ENCODE peak calls at places on chromosome X, in eight cellular contexts. One of them, this sample, is unnamed.

GRCh38 chrX:19904778-19905367 is 17.5 kb upstream of the SH3KBP1 start:
- DNase-seq in body of pancreas: peak; percentile 41
- DNase-seq in HCT116: peak; percentile 34
- DNase-seq in esophagus muscularis mucosa: no peak
- DNase-seq in Peyer's patch: no peak
- DNase-seq in stomach: no peak
- DNase-seq in sigmoid colon: no peak
- DNase-seq in endothelial cell of umbilical vein: peak; percentile 24
- DNase-seq in this sample: no peak

GRCh38 chrX:109281478-109282275 is 200.2 kb downstream of the GUCY2F start:
- DNase-seq in body of pancreas: peak; percentile 9
- DNase-seq in Peyer's patch: no peak
- DNase-seq in endothelial cell of umbilical vein: peak; percentile 65
- DNase-seq in HCT116: no peak
- DNase-seq in stomach: peak; percentile 56
- DNase-seq in sigmoid colon: no peak
- DNase-seq in esophagus muscularis mucosa: no peak
- DNase-seq in this sample: no peak

GRCh38 chrX:39974228-39974627 is 123.5 kb downstream of the BCOR start:
- DNase-seq in sigmoid colon: no peak
- DNase-seq in stomach: no peak
- DNase-seq in endothelial cell of umbilical vein: no peak
- DNase-seq in HCT116: no peak
- DNase-seq in Peyer's patch: no peak
- DNase-seq in esophagus muscularis mucosa: no peak
- DNase-seq in body of pancreas: no peak
- DNase-seq in this sample: no peak

GRCh38 chrX:17377047-17377692 is 2.2 kb downstream of the NHS start:
- DNase-seq in sigmoid colon: peak; percentile 86
- DNase-seq in stomach: peak; percentile 48
- DNase-seq in endothelial cell of umbilical vein: peak; percentile 1
- DNase-seq in HCT116: peak; percentile 40
- DNase-seq in esophagus muscularis mucosa: no peak
- DNase-seq in body of pancreas: peak; percentile 3
- DNase-seq in Peyer's patch: peak; percentile 55
- DNase-seq in this sample: peak; percentile 44

GRCh38 chrX:72280210-72280882 is 3.3 kb upstream of the RPS4X start:
- DNase-seq in esophagus muscularis mucosa: no peak
- DNase-seq in sigmoid colon: no peak
- DNase-seq in Peyer's patch: no peak
- DNase-seq in HCT116: no peak
- DNase-seq in stomach: no peak
- DNase-seq in body of pancreas: no peak
- DNase-seq in endothelial cell of umbilical vein: no peak
- DNase-seq in this sample: no peak

GRCh38 chrX:10235851-10236250 is 79.1 kb downstream of the CLCN4 start:
- DNase-seq in sigmoid colon: no peak
- DNase-seq in HCT116: no peak
- DNase-seq in body of pancreas: no peak
- DNase-seq in endothelial cell of umbilical vein: no peak
- DNase-seq in stomach: no peak
- DNase-seq in esophagus muscularis mucosa: no peak
- DNase-seq in Peyer's patch: no peak
- DNase-seq in this sample: no peak

GRCh38 chrX:124086411-124086810 is 124.9 kb downstream of the STAG2 start:
- DNase-seq in sigmoid colon: no peak
- DNase-seq in endothelial cell of umbilical vein: no peak
- DNase-seq in body of pancreas: no peak
- DNase-seq in HCT116: no peak
- DNase-seq in esophagus muscularis mucosa: no peak
- DNase-seq in Peyer's patch: no peak
- DNase-seq in stomach: no peak
- DNase-seq in this sample: no peak

GRCh38 chrX:148960060-148960459 is 459.6 kb downstream of the AFF2 start:
- DNase-seq in esophagus muscularis mucosa: no peak
- DNase-seq in Peyer's patch: no peak
- DNase-seq in sigmoid colon: no peak
- DNase-seq in stomach: no peak
- DNase-seq in endothelial cell of umbilical vein: peak; percentile 1
- DNase-seq in body of pancreas: no peak
- DNase-seq in HCT116: no peak
- DNase-seq in this sample: no peak

DNA sequence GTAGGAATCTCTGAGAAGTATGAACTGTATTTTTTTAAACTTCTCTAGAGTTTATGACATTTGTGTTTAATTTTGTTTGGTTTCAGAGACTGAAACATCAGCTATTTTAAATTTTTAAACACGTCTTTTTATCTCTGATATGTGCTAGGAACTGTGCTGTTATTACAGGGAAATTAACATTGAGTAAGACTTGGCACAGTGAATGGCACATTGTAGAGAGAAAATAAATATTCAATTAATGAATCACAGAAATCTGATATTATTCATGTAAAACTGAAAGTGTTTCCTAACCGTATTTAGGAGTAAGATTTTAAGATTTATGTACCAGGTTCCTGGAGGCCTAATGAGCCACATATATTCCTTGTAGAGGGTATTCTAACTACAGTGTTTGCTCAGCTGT is 120.8 kb upstream of the FAM9C start:
- DNase-seq in sigmoid colon: no peak
- DNase-seq in HCT116: no peak
- DNase-seq in stomach: no peak
- DNase-seq in esophagus muscularis mucosa: no peak
- DNase-seq in Peyer's patch: no peak
- DNase-seq in body of pancreas: no peak
- DNase-seq in endothelial cell of umbilical vein: no peak
- DNase-seq in this sample: no peak
- TF ChIP-seq POLR2A in sigmoid colon: no peak
- TF ChIP-seq POLR2A in HCT116: no peak
- TF ChIP-seq POLR2A in stomach: no peak
- TF ChIP-seq POLR2A in esophagus muscularis mucosa: no peak
- TF ChIP-seq POLR2A in Peyer's patch: no peak
- TF ChIP-seq POLR2A in body of pancreas: no peak
- TF ChIP-seq POLR2A in endothelial cell of umbilical vein: no peak
- TF ChIP-seq POLR2A in this sample: no peak

GRCh38 chrX:18426004-18426320 is 554 bp downstream of the CDKL5 start:
- DNase-seq in esophagus muscularis mucosa: no peak
- DNase-seq in Peyer's patch: peak; percentile 33
- DNase-seq in endothelial cell of umbilical vein: no peak
- DNase-seq in HCT116: no peak
- DNase-seq in stomach: no peak
- DNase-seq in sigmoid colon: no peak
- DNase-seq in body of pancreas: no peak
- DNase-seq in this sample: no peak

GRCh38 chrX:18424482-18425198 is 768 bp upstream of the CDKL5 start:
- DNase-seq in endothelial cell of umbilical vein: peak; percentile 41
- DNase-seq in HCT116: no peak
- DNase-seq in esophagus muscularis mucosa: no peak
- DNase-seq in Peyer's patch: peak; percentile 49
- DNase-seq in sigmoid colon: peak; percentile 69
- DNase-seq in body of pancreas: peak; percentile 31
- DNase-seq in stomach: no peak
- DNase-seq in this sample: peak; percentile 28

GRCh38 chrX:18422886-18423285 is 2.5 kb upstream of the CDKL5 start:
- DNase-seq in endothelial cell of umbilical vein: no peak
- DNase-seq in stomach: no peak
- DNase-seq in HCT116: no peak
- DNase-seq in esophagus muscularis mucosa: no peak
- DNase-seq in body of pancreas: no peak
- DNase-seq in Peyer's patch: no peak
- DNase-seq in sigmoid colon: no peak
- DNase-seq in this sample: no peak

GRCh38 chrX:18428006-18428405 is 2.6 kb downstream of the CDKL5 start:
- DNase-seq in endothelial cell of umbilical vein: no peak
- DNase-seq in HCT116: no peak
- DNase-seq in stomach: no peak
- DNase-seq in Peyer's patch: no peak
- DNase-seq in esophagus muscularis mucosa: no peak
- DNase-seq in body of pancreas: no peak
- DNase-seq in sigmoid colon: no peak
- DNase-seq in this sample: no peak

DNA sequence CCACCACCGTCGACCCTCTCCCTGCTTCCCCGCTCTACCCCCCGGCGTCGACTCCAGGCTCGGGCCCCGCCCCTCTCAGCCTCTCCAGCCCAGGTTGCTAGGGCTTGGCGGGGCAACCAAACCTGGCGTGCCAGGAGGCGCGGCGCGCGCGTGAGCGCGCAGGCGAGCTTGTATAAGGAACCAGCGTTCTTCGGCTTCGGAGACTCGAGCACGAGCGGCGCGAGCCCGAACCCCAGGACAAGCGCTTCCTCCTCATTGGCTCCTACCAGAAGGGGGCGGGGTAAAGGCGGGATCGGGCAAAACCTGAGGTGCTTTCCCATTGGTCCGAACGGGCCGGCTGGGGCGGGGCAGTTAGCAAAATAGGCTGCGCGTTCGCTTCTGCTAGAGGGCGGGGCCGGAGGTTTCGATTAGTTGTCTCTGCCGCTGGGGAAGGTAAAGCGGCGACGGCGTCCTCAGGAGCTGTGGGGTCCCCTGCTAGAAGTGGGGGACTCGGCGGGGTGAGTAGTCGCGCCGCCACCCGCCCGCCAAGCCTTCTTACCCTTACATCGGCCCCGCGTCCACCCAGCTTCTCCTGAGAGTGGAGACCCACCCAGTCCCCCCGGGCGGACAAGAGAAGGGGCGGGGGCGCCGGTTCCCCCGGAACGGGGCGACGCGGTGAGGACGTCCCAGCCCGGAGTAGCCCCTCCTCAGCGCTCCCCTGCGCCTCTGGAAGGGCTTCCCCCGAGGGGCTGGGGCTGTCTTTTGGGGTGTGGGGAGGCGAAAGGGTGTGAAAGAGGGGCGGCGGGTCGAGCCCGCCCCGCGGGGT is at the start of gene CDKL5:
- DNase-seq in HCT116: peak; percentile 90
- DNase-seq in body of pancreas: peak; percentile 98
- DNase-seq in sigmoid colon: peak; percentile 98
- DNase-seq in stomach: peak; percentile 97
- DNase-seq in Peyer's patch: peak; percentile 94
- DNase-seq in endothelial cell of umbilical vein: peak; percentile 94
- DNase-seq in esophagus muscularis mucosa: peak; percentile 98
- DNase-seq in this sample: peak; percentile 96
- TF ChIP-seq POLR2A in HCT116: no peak
- TF ChIP-seq POLR2A in body of pancreas: peak; percentile 78
- TF ChIP-seq POLR2A in sigmoid colon: peak; percentile 22
- TF ChIP-seq POLR2A in stomach: peak; percentile 40
- TF ChIP-seq POLR2A in Peyer's patch: peak; percentile 67
- TF ChIP-seq POLR2A in endothelial cell of umbilical vein: no peak
- TF ChIP-seq POLR2A in esophagus muscularis mucosa: no peak
- TF ChIP-seq POLR2A in this sample: peak; percentile 64

DNA sequence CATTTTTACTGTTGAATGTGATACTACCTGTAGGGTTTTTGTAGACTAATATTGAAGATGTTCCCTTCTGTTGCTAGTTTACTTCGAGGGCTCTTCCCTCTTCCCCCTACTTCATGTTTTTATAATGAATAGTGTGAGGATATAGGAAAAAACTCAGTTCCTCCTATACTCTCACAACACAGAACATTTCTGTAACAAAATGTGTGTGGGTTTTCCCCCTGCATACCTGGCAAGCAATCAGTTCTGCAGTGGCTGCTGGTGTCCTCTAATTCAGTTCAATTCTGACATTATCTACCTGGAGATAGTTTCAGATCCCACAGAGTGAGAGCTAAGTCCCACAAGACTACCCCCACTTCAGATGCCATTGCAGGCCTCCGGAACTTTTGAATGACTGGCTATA is 107.9 kb downstream of the KDM6A start:
- DNase-seq in endothelial cell of umbilical vein: no peak
- DNase-seq in Peyer's patch: no peak
- DNase-seq in esophagus muscularis mucosa: no peak
- DNase-seq in body of pancreas: no peak
- DNase-seq in stomach: no peak
- DNase-seq in HCT116: no peak
- DNase-seq in sigmoid colon: no peak
- DNase-seq in this sample: no peak
- TF ChIP-seq POLR2A in endothelial cell of umbilical vein: no peak
- TF ChIP-seq POLR2A in Peyer's patch: no peak
- TF ChIP-seq POLR2A in esophagus muscularis mucosa: no peak
- TF ChIP-seq POLR2A in body of pancreas: no peak
- TF ChIP-seq POLR2A in stomach: no peak
- TF ChIP-seq POLR2A in HCT116: no peak
- TF ChIP-seq POLR2A in sigmoid colon: no peak
- TF ChIP-seq POLR2A in this sample: no peak

GRCh38 chrX:150982786-150983525 is at the start of gene HMGB3:
- DNase-seq in endothelial cell of umbilical vein: peak; percentile 92
- DNase-seq in sigmoid colon: peak; percentile 86
- DNase-seq in stomach: peak; percentile 86
- DNase-seq in HCT116: peak; percentile 84
- DNase-seq in Peyer's patch: peak; percentile 89
- DNase-seq in esophagus muscularis mucosa: peak; percentile 92
- DNase-seq in body of pancreas: peak; percentile 90
- DNase-seq in this sample: peak; percentile 79
- TF ChIP-seq POLR2A in endothelial cell of umbilical vein: no peak
- TF ChIP-seq POLR2A in sigmoid colon: no peak
- TF ChIP-seq POLR2A in stomach: no peak
- TF ChIP-seq POLR2A in HCT116: no peak
- TF ChIP-seq POLR2A in Peyer's patch: peak; percentile 67
- TF ChIP-seq POLR2A in esophagus muscularis mucosa: no peak
- TF ChIP-seq POLR2A in body of pancreas: peak; percentile 68
- TF ChIP-seq POLR2A in this sample: no peak

DNA sequence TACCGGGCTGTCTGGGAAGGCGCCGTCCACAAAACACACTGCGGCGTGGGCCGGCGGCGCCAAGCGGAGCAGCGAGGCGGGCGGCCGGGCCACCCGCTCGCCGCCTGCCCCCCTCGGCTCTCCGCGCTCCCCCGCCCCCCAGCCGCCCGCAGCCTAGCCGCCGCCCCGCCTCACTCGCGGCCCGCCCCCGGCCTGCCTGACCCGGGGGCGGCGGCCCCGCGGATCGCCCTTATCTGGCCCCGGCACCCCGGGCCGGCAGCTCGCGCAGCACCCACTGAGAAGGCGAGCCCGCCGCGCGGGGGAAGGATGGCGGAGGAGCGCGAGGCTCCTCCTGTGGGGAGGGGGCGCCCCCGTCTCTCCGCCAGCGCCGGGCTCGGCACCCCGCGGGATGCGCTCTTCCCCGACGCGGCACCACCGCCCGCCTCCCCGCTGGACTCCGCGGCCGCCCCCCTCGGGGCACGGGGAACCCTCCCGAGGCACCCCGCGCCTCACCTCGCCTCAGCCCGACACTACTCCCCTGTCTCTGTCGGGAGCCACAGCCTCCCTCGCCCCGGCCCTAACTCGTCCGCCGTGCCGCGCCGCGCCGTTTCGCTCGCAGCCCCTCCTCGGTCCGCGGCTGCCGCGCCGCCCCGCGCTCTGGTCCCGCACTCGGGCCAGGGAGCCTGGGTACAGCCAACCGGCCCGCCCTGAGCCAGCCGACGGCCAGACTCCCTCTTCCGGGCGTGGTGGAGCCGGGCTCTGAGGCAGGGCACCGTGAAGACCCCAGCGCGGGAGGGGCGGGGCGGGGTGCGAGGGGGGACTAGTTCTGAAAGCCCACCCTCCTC is 564 bp downstream of the ATP11C start:
- DNase-seq in body of pancreas: peak; percentile 24
- DNase-seq in esophagus muscularis mucosa: no peak
- DNase-seq in stomach: peak; percentile 43
- DNase-seq in HCT116: no peak
- DNase-seq in sigmoid colon: peak; percentile 73
- DNase-seq in Peyer's patch: peak; percentile 72
- DNase-seq in endothelial cell of umbilical vein: peak; percentile 22
- DNase-seq in this sample: peak; percentile 35
- TF ChIP-seq POLR2A in body of pancreas: no peak
- TF ChIP-seq POLR2A in esophagus muscularis mucosa: no peak
- TF ChIP-seq POLR2A in stomach: no peak
- TF ChIP-seq POLR2A in HCT116: peak; percentile 1
- TF ChIP-seq POLR2A in sigmoid colon: no peak
- TF ChIP-seq POLR2A in Peyer's patch: no peak
- TF ChIP-seq POLR2A in endothelial cell of umbilical vein: no peak
- TF ChIP-seq POLR2A in this sample: no peak

GRCh38 chrX:1597345-1598020 is 6.1 kb downstream of the AKAP17A start:
- DNase-seq in body of pancreas: no peak
- DNase-seq in HCT116: no peak
- DNase-seq in endothelial cell of umbilical vein: no peak
- DNase-seq in sigmoid colon: no peak
- DNase-seq in stomach: peak; percentile 22
- DNase-seq in Peyer's patch: no peak
- DNase-seq in esophagus muscularis mucosa: no peak
- DNase-seq in this sample: no peak
- TF ChIP-seq POLR2A in body of pancreas: no peak
- TF ChIP-seq POLR2A in HCT116: no peak
- TF ChIP-seq POLR2A in endothelial cell of umbilical vein: no peak
- TF ChIP-seq POLR2A in sigmoid colon: no peak
- TF ChIP-seq POLR2A in stomach: no peak
- TF ChIP-seq POLR2A in Peyer's patch: no peak
- TF ChIP-seq POLR2A in esophagus muscularis mucosa: no peak
- TF ChIP-seq POLR2A in this sample: no peak

This sample was measured in heart left ventricle.